ENCODE peak calls at places on chromosomes 2 and 18, in eight cellular contexts. B, H, E, X, F, D, U and T are unnamed samples. For H3K27me3, the result is how much of the 10 kb centered on the place peaks cover.

GRCh38 chr2:144516981-144517824 is 2.7 kb downstream of the ZEB2 start:
- DNase-seq in B (peak), H (peak), E (peak), X (peak), F (no peak), D (peak), U (no peak), T (no peak)

GRCh38 chr18:69958422-69958821 is 10.7 kb upstream of the CD226 start:
- DNase-seq in B (no peak), H (no peak), E (no peak), X (no peak), F (no peak), D (no peak), U (no peak), T (no peak)

GRCh38 chr2:112493858-112494648 is 12.1 kb downstream of the TTL start:
- DNase-seq in B (no peak), H (no peak), E (no peak), X (no peak), F (no peak), D (peak), U (no peak), T (no peak)

GRCh38 chr2:74691955-74692354 is 37.9 kb downstream of the SEMA4F start:
- DNase-seq in B (no peak), H (no peak), E (no peak), X (no peak), F (no peak), D (no peak), U (no peak), T (no peak)

GRCh38 chr2:22784586-22784985 is 600.4 kb upstream of the KLHL29 start:
- DNase-seq in B (no peak), H (no peak), E (no peak), X (no peak), F (no peak), D (no peak), U (no peak), T (no peak)

GRCh38 chr18:43279015-43279758 is 1.9 kb upstream of the SYT4 start:
- DNase-seq in B (no peak), H (no peak), E (no peak), X (peak), F (no peak), D (peak), U (peak), T (no peak)

GRCh38 chr2:41698787-41699422 is 348.9 kb upstream of the PKDCC start:
- DNase-seq in B (peak), H (no peak), E (no peak), X (peak), F (peak), D (peak), U (peak), T (no peak)

GRCh38 chr2:124286089-124286783 is 261.1 kb downstream of the CNTNAP5 start:
- DNase-seq in B (no peak), H (no peak), E (no peak), X (no peak), F (no peak), D (no peak), U (no peak), T (no peak)

GRCh38 chr2:136175868-136176267 is 57.9 kb upstream of the CXCR4 start:
- DNase-seq in B (no peak), H (no peak), E (no peak), X (no peak), F (no peak), D (no peak), U (no peak), T (no peak)

GRCh38 chr18:69401475-69402218 is 959 bp downstream of the DOK6 start:
- DNase-seq in B (peak), H (no peak), E (no peak), X (peak), F (no peak), D (peak), U (peak), T (no peak)

GRCh38 chr2:138711812-138712211 is 68.4 kb downstream of the NXPH2 start:
- DNase-seq in B (no peak), H (no peak), E (no peak), X (no peak), F (no peak), D (no peak), U (no peak), T (no peak)

GRCh38 chr2:112317303-112318158 is 42.1 kb downstream of the ZC3H6 start:
- DNase-seq in B (no peak), H (no peak), E (no peak), X (no peak), F (no peak), D (no peak), U (no peak), T (no peak)

GRCh38 chr18:14974576-14974975 is 226.6 kb downstream of the ANKRD30B start:
- DNase-seq in B (no peak), H (no peak), E (no peak), X (no peak), F (no peak), D (no peak), U (no peak), T (no peak)

GRCh38 chr18:23357992-23358594 is 95.0 kb upstream of the RIOK3 start:
- DNase-seq in B (peak), H (no peak), E (no peak), X (no peak), F (peak), D (no peak), U (no peak), T (no peak)

GRCh38 chr2:230866704-230867561 is 2.2 kb downstream of the ITM2C start:
- DNase-seq in B (no peak), H (no peak), E (no peak), X (no peak), F (peak), D (no peak), U (no peak), T (no peak)

GRCh38 chr2:8669157-8669852 is 12.6 kb upstream of the ID2 start:
- DNase-seq in B (no peak), H (no peak), E (no peak), X (peak), F (no peak), D (no peak), U (no peak), T (no peak)

GRCh38 chr18:48827321-48828200 is 123.2 kb downstream of the SMAD7 start:
- DNase-seq in B (peak), H (no peak), E (peak), X (peak), F (no peak), D (peak), U (peak), T (no peak)

GRCh38 chr18:35671952-35672603 is 90.5 kb downstream of the GALNT1 start:
- DNase-seq in B (no peak), H (no peak), E (no peak), X (no peak), F (no peak), D (no peak), U (no peak), T (no peak)

GRCh38 chr2:47070920-47071824 is 83.9 kb downstream of the STPG4 start:
- DNase-seq in B (peak), H (peak), E (peak), X (no peak), F (no peak), D (no peak), U (no peak), T (peak)

GRCh38 chr2:109380502-109381326 is 233.1 kb downstream of the SEPTIN10 start:
- DNase-seq in B (peak), H (peak), E (peak), X (no peak), F (no peak), D (no peak), U (no peak), T (no peak)

GRCh38 chr18:58960946-58961722 is 96.5 kb downstream of the ZNF532 start:
- DNase-seq in B (no peak), H (no peak), E (peak), X (no peak), F (no peak), D (no peak), U (no peak), T (peak)

GRCh38 chr18:50429207-50429948 is 54.5 kb downstream of the SKA1 start:
- DNase-seq in B (no peak), H (no peak), E (no peak), X (peak), F (no peak), D (no peak), U (no peak), T (no peak)

GRCh38 chr2:96116879-96117533 is 635 bp upstream of the ADRA2B start:
- DNase-seq in B (no peak), H (no peak), E (no peak), X (peak), F (peak), D (peak), U (peak), T (no peak)

GRCh38 chr2:233692648-233693047 is at the start of gene UGT1A6:
- DNase-seq in B (no peak), H (no peak), E (no peak), X (no peak), F (no peak), D (no peak), U (no peak), T (no peak)

GRCh38 chr18:33231474-33232317 is 208.8 kb downstream of the CCDC178 start:
- DNase-seq in B (peak), H (peak), E (no peak), X (peak), F (peak), D (peak), U (peak), T (peak)

GRCh38 chr2:96927420-96928171 is 57.7 kb upstream of the SEMA4C start:
- DNase-seq in B (peak), H (peak), E (peak), X (no peak), F (no peak), D (peak), U (no peak), T (no peak)

GRCh38 chr2:3483227-3483985 is 35.9 kb downstream of the ADI1 start:
- DNase-seq in B (peak), H (peak), E (no peak), X (peak), F (peak), D (peak), U (no peak), T (no peak)

GRCh38 chr2:102235491-102235890 is 48.7 kb downstream of the IL1RL2 start:
- DNase-seq in B (no peak), H (no peak), E (no peak), X (peak), F (no peak), D (no peak), U (no peak), T (no peak)

GRCh38 chr2:149538138-149538833 is 49.3 kb downstream of the MMADHC start:
- DNase-seq in B (no peak), H (no peak), E (no peak), X (no peak), F (no peak), D (no peak), U (no peak), T (no peak)

GRCh38 chr18:75041586-75041985 is 167.4 kb downstream of the PTGR3 start:
- DNase-seq in B (no peak), H (no peak), E (no peak), X (no peak), F (no peak), D (no peak), U (no peak), T (no peak)

GRCh38 chr2:159275111-159275510 is 11.4 kb downstream of the WDSUB1 start:
- DNase-seq in B (no peak), H (no peak), E (no peak), X (no peak), F (no peak), D (no peak), U (no peak), T (no peak)

GRCh38 chr2:159267926-159268325 is 18.6 kb downstream of the WDSUB1 start:
- DNase-seq in B (no peak), H (no peak), E (no peak), X (no peak), F (no peak), D (no peak), U (no peak), T (no peak)

GRCh38 chr2:159270744-159271379 is 15.6 kb downstream of the WDSUB1 start:
- DNase-seq in B (no peak), H (no peak), E (no peak), X (no peak), F (no peak), D (no peak), U (no peak), T (no peak)

GRCh38 chr2:159266554-159266953 is 19.9 kb downstream of the WDSUB1 start:
- DNase-seq in B (no peak), H (no peak), E (no peak), X (no peak), F (no peak), D (no peak), U (no peak), T (no peak)

GRCh38 chr2:159272166-159272565 is 14.3 kb downstream of the WDSUB1 start:
- DNase-seq in B (no peak), H (no peak), E (no peak), X (peak), F (no peak), D (no peak), U (peak), T (no peak)
- H3K27me3 ChIP-seq in B (under half), H (under half), E (under half), X (under half), F (under half), D (under half), U (under half), T (under half)

GRCh38 chr2:29892576-29892975 is 28.8 kb downstream of the ALK start:
- DNase-seq in B (no peak), H (no peak), E (no peak), X (no peak), F (no peak), D (no peak), U (no peak), T (no peak)

GRCh38 chr2:29895296-29895695 is 26.1 kb downstream of the ALK start:
- DNase-seq in B (no peak), H (no peak), E (no peak), X (no peak), F (no peak), D (peak), U (no peak), T (no peak)

DNA sequence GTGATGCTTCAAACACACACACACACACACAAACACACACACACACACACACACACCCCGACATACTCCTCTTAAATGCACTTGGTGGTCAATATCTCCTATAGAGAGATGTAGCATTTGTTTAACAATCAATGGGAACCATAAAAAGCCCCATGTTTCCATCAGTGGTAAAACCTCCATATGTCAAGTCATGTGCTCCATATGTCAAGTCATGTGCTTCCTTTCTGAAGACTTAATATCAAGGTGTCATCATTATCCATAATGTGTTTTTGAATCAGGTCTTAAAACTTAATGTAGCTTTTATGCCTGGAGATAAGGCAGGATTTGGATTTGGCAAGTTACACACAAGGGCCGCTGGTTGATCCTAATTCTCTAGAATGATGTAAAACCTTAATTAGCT is 26.6 kb downstream of the ALK start:
- DNase-seq in B (no peak), H (no peak), E (no peak), X (no peak), F (no peak), D (no peak), U (no peak), T (no peak)
- H3K27me3 ChIP-seq in B (under half), H (under half), E (under half), X (half or more), F (under half), D (under half), U (under half), T (under half)

GRCh38 chr2:64989982-64990614 is 899 bp downstream of the SLC1A4 start:
- DNase-seq in B (no peak), H (peak), E (no peak), X (no peak), F (peak), D (peak), U (no peak), T (no peak)
- H3K27me3 ChIP-seq in B (under half), H (under half), E (under half), X (under half), F (under half), D (under half), U (under half), T (under half)

GRCh38 chr2:116304328-116304727 is 1510.2 kb upstream of the DDX18 start:
- DNase-seq in B (no peak), H (no peak), E (no peak), X (peak), F (no peak), D (no peak), U (no peak), T (no peak)
- H3K27me3 ChIP-seq in B (under half), H (under half), E (under half), X (under half), F (under half), D (under half), U (under half), T (under half)

GRCh38 chr18:65906621-65907034 is 155.8 kb downstream of the CDH7 start:
- DNase-seq in B (no peak), H (no peak), E (no peak), X (no peak), F (no peak), D (no peak), U (no peak), T (no peak)

GRCh38 chr18:65897292-65897691 is 146.5 kb downstream of the CDH7 start:
- DNase-seq in B (no peak), H (no peak), E (no peak), X (no peak), F (no peak), D (no peak), U (no peak), T (no peak)

GRCh38 chr18:65907281-65907680 is 156.5 kb downstream of the CDH7 start:
- DNase-seq in B (no peak), H (no peak), E (no peak), X (no peak), F (no peak), D (no peak), U (no peak), T (no peak)

DNA sequence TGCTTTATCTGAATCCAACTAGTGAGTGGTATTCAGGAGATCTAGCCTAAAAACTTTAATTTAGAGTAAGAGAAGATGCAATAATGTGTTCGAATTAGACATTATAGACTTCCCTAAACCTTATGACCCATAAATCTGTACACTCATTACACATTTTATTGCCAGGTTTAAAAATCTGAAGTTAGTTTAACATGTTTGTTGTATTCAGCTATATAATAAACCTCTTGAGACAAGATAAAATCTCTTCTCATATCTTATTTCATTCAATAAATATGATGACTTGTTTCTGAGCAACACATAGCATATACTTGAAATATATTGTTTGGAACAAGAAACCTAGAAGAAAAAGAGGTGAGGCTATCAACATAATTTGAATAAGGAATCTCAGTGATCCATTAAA is 150.7 kb downstream of the CDH7 start:
- DNase-seq in B (no peak), H (no peak), E (no peak), X (no peak), F (no peak), D (no peak), U (no peak), T (no peak)
- H3K27me3 ChIP-seq in B (under half), H (under half), E (under half), X (under half), F (under half), D (under half), U (under half), T (under half)

GRCh38 chr2:118810766-118811165 is 36.7 kb downstream of the EN1 start:
- DNase-seq in B (no peak), H (no peak), E (no peak), X (no peak), F (no peak), D (no peak), U (no peak), T (no peak)

GRCh38 chr2:118805061-118805690 is 42.3 kb downstream of the EN1 start:
- DNase-seq in B (no peak), H (no peak), E (no peak), X (no peak), F (no peak), D (no peak), U (no peak), T (no peak)

GRCh38 chr2:118808429-118808809 is 39.0 kb downstream of the EN1 start:
- DNase-seq in B (no peak), H (no peak), E (no peak), X (no peak), F (no peak), D (no peak), U (no peak), T (no peak)

GRCh38 chr2:118806797-118807667 is 40.4 kb downstream of the EN1 start:
- DNase-seq in B (no peak), H (no peak), E (no peak), X (peak), F (no peak), D (no peak), U (no peak), T (no peak)

GRCh38 chr2:118807668-118808428 is 39.6 kb downstream of the EN1 start:
- DNase-seq in B (no peak), H (no peak), E (no peak), X (no peak), F (no peak), D (no peak), U (peak), T (no peak)
- H3K27me3 ChIP-seq in B (under half), H (under half), E (under half), X (under half), F (under half), D (half or more), U (under half), T (under half)

DNA sequence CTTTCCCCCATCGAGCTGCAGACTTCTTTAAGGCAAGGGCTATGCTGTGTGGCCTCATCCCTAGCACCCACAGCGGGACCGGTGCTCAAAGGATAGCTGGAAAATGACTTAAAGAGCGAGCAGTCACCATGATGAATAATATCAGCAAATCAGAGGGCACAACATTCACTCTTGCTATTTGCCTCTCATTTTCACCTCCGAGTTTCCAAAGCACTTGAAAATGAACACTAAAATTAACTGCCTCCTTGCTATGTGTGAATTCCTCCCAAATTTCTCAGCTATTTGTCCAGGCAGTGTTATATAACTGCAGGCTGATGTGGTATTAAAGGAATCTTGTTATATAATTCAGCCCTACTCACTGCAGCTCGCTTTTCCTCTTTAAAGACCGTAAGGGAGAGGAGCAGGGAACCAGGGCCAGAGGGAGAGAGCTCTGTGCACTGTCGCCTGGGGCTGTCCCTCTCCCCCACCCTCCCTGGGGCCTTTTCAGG is 1.5 kb downstream of the CYS1 start:
- DNase-seq in B (no peak), H (no peak), E (no peak), X (no peak), F (no peak), D (no peak), U (no peak), T (no peak)
- H3K27me3 ChIP-seq in B (under half), H (half or more), E (half or more), X (half or more), F (under half), D (under half), U (under half), T (under half)

GRCh38 chr2:72378737-72379346 is 231.2 kb upstream of the CYP26B1 start:
- DNase-seq in B (no peak), H (no peak), E (no peak), X (no peak), F (no peak), D (no peak), U (no peak), T (no peak)
- H3K27me3 ChIP-seq in B (under half), H (under half), E (under half), X (under half), F (under half), D (under half), U (under half), T (under half)

DNA sequence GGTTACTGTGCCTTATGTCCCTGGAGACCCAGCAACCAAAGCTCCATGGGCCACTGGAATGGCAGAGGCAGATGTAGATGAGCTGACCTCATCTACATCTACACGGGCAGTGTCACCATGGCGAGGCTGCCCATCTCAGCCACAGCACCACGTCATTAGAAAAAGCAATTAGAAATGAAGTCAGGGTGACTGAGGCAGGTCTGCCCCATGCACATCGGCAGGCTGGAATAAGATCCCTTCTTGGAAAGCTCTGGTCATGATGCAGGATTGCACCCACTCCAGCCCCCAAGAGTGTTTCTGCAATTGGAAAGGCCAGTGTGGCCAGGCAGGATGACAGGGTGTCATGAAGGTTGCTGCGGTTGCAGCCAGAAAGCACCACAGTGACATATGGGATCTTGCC is 237.5 kb downstream of the NDUFA10 start:
- DNase-seq in B (no peak), H (no peak), E (no peak), X (no peak), F (no peak), D (no peak), U (no peak), T (no peak)
- H3K27me3 ChIP-seq in B (under half), H (under half), E (under half), X (under half), F (under half), D (under half), U (under half), T (under half)